ENCODE peak calls at places on chromosomes 12 and 14, in seven cellular contexts. J, Q, K, E, P, N and S are unnamed samples. For H3K27me3, the result is how much of the 10 kb centered on the place peaks cover.

GRCh38 chr14:59332727-59333126 is 132.5 kb downstream of the GPR135 start:
- DNase-seq in K (no peak), J (no peak), P (no peak), E (no peak), Q (no peak), N (peak), S (no peak)

GRCh38 chr14:82951171-82951570 is 1417.5 kb upstream of the SEL1L start:
- DNase-seq in J (no peak), E (no peak), Q (no peak), P (no peak), K (no peak), N (no peak), S (no peak)

GRCh38 chr14:59464651-59465569 is at the start of gene GPR135:
- DNase-seq in N (peak), E (no peak), J (no peak), K (peak), Q (peak), P (peak), S (peak)

GRCh38 chr12:100823988-100824387 is 29.4 kb downstream of the ANO4 start:
- DNase-seq in P (no peak), E (no peak), J (no peak), Q (no peak), N (no peak), K (no peak), S (no peak)

GRCh38 chr14:56002876-56003625 is 115.2 kb upstream of the PELI2 start:
- DNase-seq in E (no peak), K (no peak), N (no peak), J (peak), Q (no peak), P (no peak), S (no peak)

GRCh38 chr14:77615231-77616132 is 955 bp downstream of the SPTLC2 start:
- DNase-seq in J (no peak), N (no peak), P (no peak), K (no peak), Q (no peak), E (no peak), S (peak)

GRCh38 chr14:52015411-52016030 is 26.2 kb downstream of the RTRAF start:
- DNase-seq in N (no peak), E (no peak), Q (peak), K (no peak), P (no peak), J (no peak), S (no peak)

GRCh38 chr12:42141981-42142606 is 2.6 kb downstream of the GXYLT1 start:
- DNase-seq in P (no peak), J (no peak), N (no peak), E (no peak), Q (no peak), K (no peak), S (no peak)

GRCh38 chr14:92122351-92122677 is 545 bp downstream of the CPSF2 start:
- DNase-seq in N (no peak), K (no peak), J (no peak), Q (no peak), E (no peak), P (no peak), S (peak)

GRCh38 chr14:105315211-105315721 is 718 bp downstream of the PACS2 start:
- DNase-seq in E (no peak), K (no peak), J (no peak), N (peak), Q (peak), P (no peak), S (peak)
- H3K27me3 ChIP-seq in E (under half), K (under half), J (under half), N (under half), Q (under half), P (under half), S (under half)

GRCh38 chr12:7729683-7730195 is 17.4 kb downstream of the CLEC4C start:
- DNase-seq in K (no peak), N (no peak), E (no peak), Q (no peak), J (no peak), P (no peak), S (no peak)

GRCh38 chr12:7731499-7731898 is 15.7 kb downstream of the CLEC4C start:
- DNase-seq in K (no peak), Q (no peak), E (no peak), J (no peak), N (no peak), P (no peak), S (no peak)
- TF ChIP-seq POLR2AphosphoS5 in K (no peak), Q (no peak), E (no peak), J (no peak), N (no peak), P (no peak), S (no peak)

GRCh38 chr12:64682572-64683277 is 72.4 kb downstream of the RASSF3 start:
- DNase-seq in N (no peak), J (no peak), Q (no peak), K (no peak), E (no peak), P (peak), S (peak)
- TF ChIP-seq EP300 in N (no peak), J (no peak), Q (no peak), K (peak), E (no peak), P (peak), S (peak)

GRCh38 chr14:76464856-76465255 is 88.9 kb downstream of the ESRRB start:
- DNase-seq in K (no peak), P (no peak), E (no peak), J (no peak), Q (no peak), N (no peak), S (no peak)

GRCh38 chr14:76462330-76462729 is 86.4 kb downstream of the ESRRB start:
- DNase-seq in K (no peak), Q (no peak), E (no peak), J (no peak), N (no peak), P (no peak), S (no peak)

GRCh38 chr14:76463105-76463504 is 87.2 kb downstream of the ESRRB start:
- DNase-seq in J (no peak), Q (no peak), N (no peak), E (no peak), P (no peak), K (no peak), S (no peak)

GRCh38 chr14:76465651-76466050 is 89.7 kb downstream of the ESRRB start:
- DNase-seq in K (no peak), Q (no peak), J (no peak), P (no peak), E (no peak), N (no peak), S (no peak)

GRCh38 chr14:76461886-76462285 is 85.9 kb downstream of the ESRRB start:
- DNase-seq in K (no peak), Q (no peak), P (no peak), E (no peak), N (no peak), J (no peak), S (no peak)
- H3K27me3 ChIP-seq in K (under half), Q (under half), P (under half), E (under half), N (under half), J (under half), S (under half)

GRCh38 chr14:105467249-105467941 is 7.2 kb upstream of the CRIP2 start:
- DNase-seq in K (no peak), J (no peak), N (no peak), P (no peak), E (no peak), Q (no peak), S (no peak)

GRCh38 chr14:105466491-105467248 is 8.0 kb upstream of the CRIP2 start:
- DNase-seq in J (no peak), E (no peak), P (no peak), N (no peak), Q (no peak), K (no peak), S (no peak)

GRCh38 chr14:105464501-105464900 is 10.1 kb upstream of the CRIP2 start:
- DNase-seq in E (no peak), Q (no peak), P (no peak), K (no peak), N (no peak), J (no peak), S (no peak)

GRCh38 chr14:105467942-105468471 is 6.6 kb upstream of the CRIP2 start:
- DNase-seq in Q (no peak), N (no peak), J (no peak), E (no peak), K (no peak), P (no peak), S (no peak)

DNA sequence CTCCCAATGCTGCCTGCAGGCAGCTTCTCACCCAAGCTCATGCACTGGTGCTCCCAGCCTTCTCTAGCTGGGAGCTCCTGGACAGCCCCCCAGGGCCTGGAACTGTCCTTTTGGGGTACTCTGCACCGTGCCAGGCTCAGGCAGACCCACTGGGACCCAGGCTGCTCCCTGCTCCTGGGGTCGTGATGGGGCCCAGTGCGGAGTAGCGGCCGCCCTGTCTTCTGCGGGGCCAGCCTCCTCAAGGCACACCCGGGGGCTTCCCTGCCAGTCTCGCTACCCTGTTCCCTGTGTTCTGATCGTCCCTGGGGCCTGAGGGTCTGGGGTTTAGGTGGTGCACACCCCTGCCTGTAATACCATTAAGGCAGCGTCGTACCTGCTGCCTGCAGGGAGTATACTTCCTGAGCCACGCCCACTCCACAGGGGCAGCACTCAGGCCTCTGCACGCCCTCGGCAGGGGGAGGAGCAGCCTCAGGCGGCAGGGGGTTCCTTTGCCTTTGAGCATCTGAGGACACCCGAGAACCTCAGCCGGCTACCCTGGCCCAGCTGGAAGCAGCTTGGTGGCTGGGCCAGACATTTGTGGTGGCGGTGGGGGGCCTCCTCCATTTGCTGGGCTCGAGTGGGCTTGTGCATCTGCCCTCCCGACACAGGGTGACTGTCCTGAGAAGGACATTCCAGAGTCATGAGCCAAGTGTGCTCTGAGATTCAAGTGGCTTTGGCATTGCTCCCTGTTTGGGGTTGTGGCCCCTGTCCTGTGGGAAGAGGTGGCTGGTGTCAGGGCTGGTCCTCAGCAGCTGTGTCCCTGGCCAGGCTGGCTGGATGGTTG is 9.2 kb upstream of the CRIP2 start:
- DNase-seq in Q (no peak), J (no peak), K (no peak), E (no peak), P (no peak), N (no peak), S (no peak)
- TF ChIP-seq POLR2AphosphoS5 in Q (no peak), J (no peak), K (no peak), E (no peak), P (no peak), N (peak), S (no peak)

GRCh38 chr12:26135571-26135970 is 10.7 kb upstream of the BHLHE41 start:
- DNase-seq in E (no peak), Q (no peak), P (no peak), N (no peak), K (no peak), J (no peak), S (no peak)

GRCh38 chr12:26133508-26133907 is 8.7 kb upstream of the BHLHE41 start:
- DNase-seq in J (no peak), P (no peak), N (no peak), K (no peak), E (no peak), Q (no peak), S (no peak)

GRCh38 chr12:26134540-26134939 is 9.7 kb upstream of the BHLHE41 start:
- DNase-seq in K (no peak), E (no peak), N (no peak), J (no peak), Q (no peak), P (no peak), S (no peak)

GRCh38 chr12:26136688-26137087 is 11.9 kb upstream of the BHLHE41 start:
- DNase-seq in N (no peak), J (no peak), Q (no peak), E (no peak), K (no peak), P (no peak), S (no peak)

GRCh38 chr12:26135010-26135420 is 10.2 kb upstream of the BHLHE41 start:
- DNase-seq in K (no peak), J (no peak), E (no peak), Q (no peak), P (no peak), N (peak), S (peak)
- TF ChIP-seq EP300 in K (no peak), J (no peak), E (no peak), Q (no peak), P (no peak), N (no peak), S (no peak)